ENCODE peak calls at places on chromosomes 16 and 17, in six cellular contexts. B is A172; Y is naive thymus-derived CD4-positive, alpha-beta T cell; K is breast epithelium; G is choroid plexus epithelial cell; M is SW480. E is an unnamed sample.

GRCh38 chr16:47197536-47198179 is 53.9 kb upstream of the NETO2 start:
- DNase-seq in M (no peak), G (peak; percentile 61), K (no peak), B (no peak), Y (no peak), E (no peak)

GRCh38 chr16:88871730-88872416 is 5.4 kb upstream of the PABPN1L start:
- DNase-seq in G (no peak), K (no peak), B (no peak), Y (no peak), M (no peak), E (no peak)

GRCh38 chr17:10380631-10381408 is 8.0 kb upstream of the MYH13 start:
- DNase-seq in G (peak; percentile 22), K (no peak), Y (no peak), B (peak; percentile 78), M (no peak), E (no peak)

GRCh38 chr17:43216369-43216761 is 4.7 kb downstream of the TMEM106A start:
- DNase-seq in G (no peak), K (peak; percentile 12), B (no peak), Y (no peak), M (no peak), E (no peak)

GRCh38 chr17:27244481-27245223 is 49.3 kb upstream of the WSB1 start:
- DNase-seq in K (peak; percentile 78), B (peak; percentile 34), Y (no peak), G (peak; percentile 99), M (peak; percentile 17), E (peak; percentile 65)

GRCh38 chr17:46122486-46122871 is 70.8 kb downstream of the KANSL1 start:
- DNase-seq in B (no peak), G (no peak), Y (no peak), M (no peak), K (no peak), E (no peak)

GRCh38 chr16:12576878-12577277 is 226.8 kb downstream of the CPPED1 start:
- DNase-seq in B (no peak), G (no peak), M (no peak), Y (no peak), K (no peak), E (peak; percentile 18)

GRCh38 chr17:78142113-78142861 is 3.9 kb upstream of the C17orf99 start:
- DNase-seq in M (peak; percentile 98), Y (no peak), B (peak; percentile 97), G (no peak), K (peak; percentile 89), E (peak; percentile 94)

GRCh38 chr16:89006036-89006752 is 29.2 kb upstream of the CBFA2T3 start:
- DNase-seq in G (no peak), Y (no peak), M (no peak), K (no peak), B (no peak), E (no peak)

GRCh38 chr16:10971560-10971961 is 27.2 kb downstream of the CLEC16A start:
- DNase-seq in B (peak; percentile 85), M (peak; percentile 63), Y (peak; percentile 40), G (peak; percentile 91), K (peak; percentile 32), E (peak; percentile 96)

GRCh38 chr16:50466170-50466569 is 82.0 kb upstream of the NKD1 start:
- DNase-seq in B (no peak), K (no peak), Y (no peak), M (no peak), G (no peak), E (no peak)

GRCh38 chr16:88705076-88705684 is 1.0 kb downstream of the RNF166 start:
- DNase-seq in M (no peak), Y (peak; percentile 52), B (no peak), K (no peak), G (peak; percentile 47), E (peak; percentile 12)

GRCh38 chr16:1964046-1964505 is 550 bp downstream of the RPS2 start:
- DNase-seq in G (peak; percentile 41), M (no peak), B (no peak), Y (no peak), K (no peak), E (peak; percentile 44)

GRCh38 chr17:42849451-42850157 is 1.4 kb upstream of the AOC3 start:
- DNase-seq in G (no peak), Y (no peak), M (no peak), K (no peak), B (peak; percentile 20), E (no peak)

GRCh38 chr17:27895110-27895895 is 2.1 kb upstream of the LYRM9 start:
- DNase-seq in M (no peak), G (no peak), B (no peak), K (no peak), Y (no peak), E (no peak)

GRCh38 chr17:45906927-45907622 is 12.7 kb downstream of the MAPT start:
- DNase-seq in K (no peak), M (no peak), G (no peak), B (no peak), Y (no peak), E (no peak)

GRCh38 chr17:77468897-77469296 is 328.1 kb downstream of the SEC14L1 start:
- DNase-seq in B (no peak), Y (no peak), K (no peak), G (no peak), M (no peak), E (no peak)

GRCh38 chr16:86345521-86345920 is 164.8 kb upstream of the FOXF1 start:
- DNase-seq in G (no peak), K (no peak), M (no peak), Y (no peak), B (no peak), E (no peak)

GRCh38 chr16:75537795-75538194 is 1.9 kb upstream of the CHST5 start:
- DNase-seq in M (no peak), B (no peak), Y (no peak), G (no peak), K (no peak), E (no peak)

GRCh38 chr17:67279115-67279514 is 34.1 kb upstream of the HELZ start:
- DNase-seq in Y (no peak), K (no peak), B (no peak), M (no peak), G (no peak), E (no peak)

GRCh38 chr16:54244061-54244886 is 42.3 kb downstream of the IRX3 start:
- DNase-seq in G (peak; percentile 35), M (peak; percentile 7), K (no peak), Y (no peak), B (no peak), E (no peak)

GRCh38 chr17:59149841-59150511 is 5.0 kb downstream of the SKA2 start:
- DNase-seq in Y (no peak), B (peak; percentile 42), M (no peak), G (no peak), K (no peak), E (peak; percentile 30)

GRCh38 chr17:3981455-3981854 is 17.2 kb upstream of the ATP2A3 start:
- DNase-seq in G (no peak), M (no peak), B (no peak), K (no peak), Y (no peak), E (no peak)

GRCh38 chr16:75616541-75617010 is 6.5 kb downstream of the ADAT1 start:
- DNase-seq in M (no peak), K (no peak), G (no peak), B (no peak), Y (no peak), E (no peak)

GRCh38 chr16:9948933-9949332 is 233.3 kb downstream of the GRIN2A start:
- DNase-seq in M (no peak), K (no peak), G (no peak), B (no peak), Y (no peak), E (no peak)

GRCh38 chr17:32877164-32877764 is 340 bp upstream of the MYO1D start:
- DNase-seq in Y (peak; percentile 95), K (peak; percentile 90), G (peak; percentile 86), B (peak; percentile 40), M (peak; percentile 85), E (peak; percentile 73)

GRCh38 chr16:65032397-65032796 is 89.5 kb downstream of the CDH11 start:
- DNase-seq in M (no peak), Y (no peak), B (no peak), K (no peak), G (no peak), E (peak; percentile 47)

GRCh38 chr17:65228734-65229390 is 91.7 kb downstream of the RGS9 start:
- DNase-seq in B (peak; percentile 93), G (peak; percentile 31), Y (peak; percentile 13), M (peak; percentile 96), K (no peak), E (peak; percentile 92)

E was measured in M059J.